ENCODE peak calls at places on chromosomes 1 and 21, in seven cellular contexts. One of them, this sample, is unnamed.
A peak's percentile ranks its signal among the peaks of the same experiment; 100 is the strongest.

GRCh38 chr1:89878256-89878655 is 57.4 kb downstream of the LRRC8D start:
- DNase-seq in amniotic stem cell: no peak
- DNase-seq in stomach: no peak
- DNase-seq in fibroblast of the aortic adventitia: no peak
- DNase-seq in NCI-H1092: no peak
- DNase-seq in IMR-90: no peak
- DNase-seq in WTC11: no peak
- DNase-seq in this sample: no peak

GRCh38 chr1:108843390-108844188 is 13.3 kb downstream of the AKNAD1 start:
- DNase-seq in amniotic stem cell: no peak
- DNase-seq in stomach: no peak
- DNase-seq in fibroblast of the aortic adventitia: peak; percentile 21
- DNase-seq in NCI-H1092: no peak
- DNase-seq in IMR-90: no peak
- DNase-seq in WTC11: no peak
- DNase-seq in this sample: no peak

GRCh38 chr1:50257940-50258339 is 149.2 kb downstream of the ELAVL4 start:
- DNase-seq in amniotic stem cell: no peak
- DNase-seq in stomach: no peak
- DNase-seq in fibroblast of the aortic adventitia: no peak
- DNase-seq in NCI-H1092: no peak
- DNase-seq in IMR-90: no peak
- DNase-seq in WTC11: no peak
- DNase-seq in this sample: no peak

GRCh38 chr1:205538211-205538840 is 33.9 kb downstream of the CDK18 start:
- DNase-seq in amniotic stem cell: no peak
- DNase-seq in stomach: peak; percentile 15
- DNase-seq in fibroblast of the aortic adventitia: peak; percentile 44
- DNase-seq in NCI-H1092: no peak
- DNase-seq in IMR-90: peak; percentile 13
- DNase-seq in WTC11: no peak
- DNase-seq in this sample: no peak

GRCh38 chr1:210558302-210558701 is 229.6 kb downstream of the HHAT start:
- DNase-seq in amniotic stem cell: no peak
- DNase-seq in stomach: peak; percentile 82
- DNase-seq in fibroblast of the aortic adventitia: no peak
- DNase-seq in NCI-H1092: peak; percentile 34
- DNase-seq in IMR-90: peak; percentile 4
- DNase-seq in WTC11: no peak
- DNase-seq in this sample: no peak

GRCh38 chr1:114695430-114696093 is at the start of gene AMPD1:
- DNase-seq in amniotic stem cell: no peak
- DNase-seq in stomach: no peak
- DNase-seq in fibroblast of the aortic adventitia: peak; percentile 33
- DNase-seq in NCI-H1092: no peak
- DNase-seq in IMR-90: peak; percentile 40
- DNase-seq in WTC11: no peak
- DNase-seq in this sample: no peak

GRCh38 chr1:155202198-155202597 is 5.5 kb downstream of the THBS3 start:
- DNase-seq in amniotic stem cell: no peak
- DNase-seq in stomach: no peak
- DNase-seq in fibroblast of the aortic adventitia: no peak
- DNase-seq in NCI-H1092: no peak
- DNase-seq in IMR-90: no peak
- DNase-seq in WTC11: no peak
- DNase-seq in this sample: no peak

GRCh38 chr1:53998223-53998622 is 19.8 kb downstream of the LDLRAD1 start:
- DNase-seq in amniotic stem cell: no peak
- DNase-seq in stomach: no peak
- DNase-seq in fibroblast of the aortic adventitia: no peak
- DNase-seq in NCI-H1092: no peak
- DNase-seq in IMR-90: no peak
- DNase-seq in WTC11: no peak
- DNase-seq in this sample: no peak

GRCh38 chr1:197173571-197174482 is 27.4 kb upstream of the ASPM start:
- DNase-seq in amniotic stem cell: no peak
- DNase-seq in stomach: no peak
- DNase-seq in fibroblast of the aortic adventitia: peak; percentile 81
- DNase-seq in NCI-H1092: no peak
- DNase-seq in IMR-90: peak; percentile 79
- DNase-seq in WTC11: no peak
- DNase-seq in this sample: no peak

GRCh38 chr1:41802532-41803501 is 115.9 kb downstream of the HIVEP3 start:
- DNase-seq in amniotic stem cell: no peak
- DNase-seq in stomach: no peak
- DNase-seq in fibroblast of the aortic adventitia: peak; percentile 19
- DNase-seq in NCI-H1092: no peak
- DNase-seq in IMR-90: no peak
- DNase-seq in WTC11: no peak
- DNase-seq in this sample: no peak

GRCh38 chr1:62082456-62083363 is 111.9 kb upstream of the L1TD1 start:
- DNase-seq in amniotic stem cell: no peak
- DNase-seq in stomach: peak; percentile 34
- DNase-seq in fibroblast of the aortic adventitia: peak; percentile 60
- DNase-seq in NCI-H1092: no peak
- DNase-seq in IMR-90: peak; percentile 34
- DNase-seq in WTC11: peak; percentile 57
- DNase-seq in this sample: peak; percentile 45

GRCh38 chr1:15740833-15741182 is 1.5 kb upstream of the TMEM82 start:
- DNase-seq in amniotic stem cell: no peak
- DNase-seq in stomach: no peak
- DNase-seq in fibroblast of the aortic adventitia: no peak
- DNase-seq in NCI-H1092: no peak
- DNase-seq in IMR-90: no peak
- DNase-seq in WTC11: no peak
- DNase-seq in this sample: no peak

GRCh38 chr1:12553963-12554362 is 64.0 kb downstream of the DHRS3 start:
- DNase-seq in amniotic stem cell: no peak
- DNase-seq in stomach: no peak
- DNase-seq in fibroblast of the aortic adventitia: no peak
- DNase-seq in NCI-H1092: no peak
- DNase-seq in IMR-90: no peak
- DNase-seq in WTC11: no peak
- DNase-seq in this sample: no peak

GRCh38 chr1:91731815-91732214 is 154.1 kb downstream of the TGFBR3 start:
- DNase-seq in amniotic stem cell: no peak
- DNase-seq in stomach: no peak
- DNase-seq in fibroblast of the aortic adventitia: peak; percentile 77
- DNase-seq in NCI-H1092: no peak
- DNase-seq in IMR-90: peak; percentile 49
- DNase-seq in WTC11: no peak
- DNase-seq in this sample: no peak

GRCh38 chr21:27803571-27803970 is 836.7 kb upstream of the ADAMTS5 start:
- DNase-seq in amniotic stem cell: no peak
- DNase-seq in stomach: no peak
- DNase-seq in fibroblast of the aortic adventitia: peak; percentile 22
- DNase-seq in NCI-H1092: no peak
- DNase-seq in IMR-90: peak; percentile 44
- DNase-seq in WTC11: no peak
- DNase-seq in this sample: no peak

GRCh38 chr1:29674625-29675326 is 438.5 kb downstream of the PTPRU start:
- DNase-seq in amniotic stem cell: no peak
- DNase-seq in stomach: peak; percentile 21
- DNase-seq in fibroblast of the aortic adventitia: no peak
- DNase-seq in NCI-H1092: no peak
- DNase-seq in IMR-90: no peak
- DNase-seq in WTC11: no peak
- DNase-seq in this sample: peak; percentile 12

GRCh38 chr1:150543500-150544143 is 5.6 kb upstream of the ADAMTSL4 start:
- DNase-seq in amniotic stem cell: no peak
- DNase-seq in stomach: no peak
- DNase-seq in fibroblast of the aortic adventitia: peak; percentile 68
- DNase-seq in NCI-H1092: peak; percentile 90
- DNase-seq in IMR-90: no peak
- DNase-seq in WTC11: no peak
- DNase-seq in this sample: no peak

GRCh38 chr21:22871692-22872091 is 1873.5 kb downstream of the NCAM2 start:
- DNase-seq in amniotic stem cell: no peak
- DNase-seq in stomach: no peak
- DNase-seq in fibroblast of the aortic adventitia: no peak
- DNase-seq in NCI-H1092: no peak
- DNase-seq in IMR-90: no peak
- DNase-seq in WTC11: no peak
- DNase-seq in this sample: no peak

GRCh38 chr1:184986250-184986649 is 11.9 kb upstream of the NIBAN1 start:
- DNase-seq in amniotic stem cell: no peak
- DNase-seq in stomach: no peak
- DNase-seq in fibroblast of the aortic adventitia: peak; percentile 64
- DNase-seq in NCI-H1092: peak; percentile 35
- DNase-seq in IMR-90: peak; percentile 49
- DNase-seq in WTC11: no peak
- DNase-seq in this sample: no peak

GRCh38 chr1:84570436-84571149 is 3.6 kb downstream of the CTBS start:
- DNase-seq in amniotic stem cell: no peak
- DNase-seq in stomach: no peak
- DNase-seq in fibroblast of the aortic adventitia: peak; percentile 75
- DNase-seq in NCI-H1092: no peak
- DNase-seq in IMR-90: peak; percentile 57
- DNase-seq in WTC11: no peak
- DNase-seq in this sample: no peak

GRCh38 chr1:226490441-226490809 is 58.1 kb upstream of the STUM start:
- DNase-seq in amniotic stem cell: no peak
- DNase-seq in stomach: no peak
- DNase-seq in fibroblast of the aortic adventitia: no peak
- DNase-seq in NCI-H1092: no peak
- DNase-seq in IMR-90: no peak
- DNase-seq in WTC11: no peak
- DNase-seq in this sample: peak; percentile 18

GRCh38 chr1:169795687-169796086 is 980 bp upstream of the METTL18 start:
- DNase-seq in amniotic stem cell: no peak
- DNase-seq in stomach: no peak
- DNase-seq in fibroblast of the aortic adventitia: no peak
- DNase-seq in NCI-H1092: no peak
- DNase-seq in IMR-90: no peak
- DNase-seq in WTC11: no peak
- DNase-seq in this sample: no peak

GRCh38 chr1:96843196-96843595 is 121.6 kb downstream of the PTBP2 start:
- DNase-seq in amniotic stem cell: no peak
- DNase-seq in stomach: no peak
- DNase-seq in fibroblast of the aortic adventitia: peak; percentile 54
- DNase-seq in NCI-H1092: no peak
- DNase-seq in IMR-90: peak; percentile 57
- DNase-seq in WTC11: no peak
- DNase-seq in this sample: no peak

GRCh38 chr1:198186916-198187580 is 30.2 kb downstream of the NEK7 start:
- DNase-seq in amniotic stem cell: no peak
- DNase-seq in stomach: no peak
- DNase-seq in fibroblast of the aortic adventitia: no peak
- DNase-seq in NCI-H1092: no peak
- DNase-seq in IMR-90: peak; percentile 24
- DNase-seq in WTC11: no peak
- DNase-seq in this sample: no peak

GRCh38 chr21:45460611-45461368 is 55.8 kb downstream of the COL18A1 start:
- DNase-seq in amniotic stem cell: peak; percentile 54
- DNase-seq in stomach: no peak
- DNase-seq in fibroblast of the aortic adventitia: peak; percentile 90
- DNase-seq in NCI-H1092: no peak
- DNase-seq in IMR-90: peak; percentile 91
- DNase-seq in WTC11: no peak
- DNase-seq in this sample: no peak

GRCh38 chr1:183769956-183770815 is 34.7 kb upstream of the RGL1 start:
- DNase-seq in amniotic stem cell: no peak
- DNase-seq in stomach: no peak
- DNase-seq in fibroblast of the aortic adventitia: no peak
- DNase-seq in NCI-H1092: no peak
- DNase-seq in IMR-90: no peak
- DNase-seq in WTC11: no peak
- DNase-seq in this sample: no peak

GRCh38 chr1:91511386-91511785 is 10.7 kb downstream of the CDC7 start:
- DNase-seq in amniotic stem cell: peak; percentile 32
- DNase-seq in stomach: no peak
- DNase-seq in fibroblast of the aortic adventitia: peak; percentile 78
- DNase-seq in NCI-H1092: no peak
- DNase-seq in IMR-90: peak; percentile 68
- DNase-seq in WTC11: no peak
- DNase-seq in this sample: no peak

GRCh38 chr1:155304558-155305063 is 3.4 kb upstream of the PKLR start:
- DNase-seq in amniotic stem cell: no peak
- DNase-seq in stomach: no peak
- DNase-seq in fibroblast of the aortic adventitia: no peak
- DNase-seq in NCI-H1092: no peak
- DNase-seq in IMR-90: no peak
- DNase-seq in WTC11: no peak
- DNase-seq in this sample: no peak

GRCh38 chr1:174671826-174672225 is 224.1 kb downstream of the GPR52 start:
- DNase-seq in amniotic stem cell: no peak
- DNase-seq in stomach: no peak
- DNase-seq in fibroblast of the aortic adventitia: no peak
- DNase-seq in NCI-H1092: no peak
- DNase-seq in IMR-90: no peak
- DNase-seq in WTC11: no peak
- DNase-seq in this sample: no peak

GRCh38 chr1:224433671-224434446 is 738 bp downstream of the WDR26 start:
- DNase-seq in amniotic stem cell: no peak
- DNase-seq in stomach: peak; percentile 38
- DNase-seq in fibroblast of the aortic adventitia: no peak
- DNase-seq in NCI-H1092: peak; percentile 19
- DNase-seq in IMR-90: no peak
- DNase-seq in WTC11: peak; percentile 38
- DNase-seq in this sample: peak; percentile 42

GRCh38 chr1:26786437-26787380 is 1.0 kb upstream of the PIGV start:
- DNase-seq in amniotic stem cell: no peak
- DNase-seq in stomach: peak; percentile 62
- DNase-seq in fibroblast of the aortic adventitia: peak; percentile 93
- DNase-seq in NCI-H1092: peak; percentile 37
- DNase-seq in IMR-90: peak; percentile 86
- DNase-seq in WTC11: peak; percentile 48
- DNase-seq in this sample: peak; percentile 69

GRCh38 chr1:91026777-91027176 is 4.9 kb upstream of the ZNF644 start:
- DNase-seq in amniotic stem cell: no peak
- DNase-seq in stomach: no peak
- DNase-seq in fibroblast of the aortic adventitia: peak; percentile 40
- DNase-seq in NCI-H1092: no peak
- DNase-seq in IMR-90: peak; percentile 29
- DNase-seq in WTC11: no peak
- DNase-seq in this sample: no peak

GRCh38 chr1:223095870-223096269 is 47.2 kb downstream of the TLR5 start:
- DNase-seq in amniotic stem cell: no peak
- DNase-seq in stomach: no peak
- DNase-seq in fibroblast of the aortic adventitia: no peak
- DNase-seq in NCI-H1092: no peak
- DNase-seq in IMR-90: no peak
- DNase-seq in WTC11: no peak
- DNase-seq in this sample: no peak

GRCh38 chr1:58231204-58231603 is 315.3 kb downstream of the OMA1 start:
- DNase-seq in amniotic stem cell: no peak
- DNase-seq in stomach: no peak
- DNase-seq in fibroblast of the aortic adventitia: no peak
- DNase-seq in NCI-H1092: no peak
- DNase-seq in IMR-90: no peak
- DNase-seq in WTC11: no peak
- DNase-seq in this sample: no peak

GRCh38 chr1:237717121-237717520 is 173.6 kb downstream of the ZP4 start:
- DNase-seq in amniotic stem cell: no peak
- DNase-seq in stomach: no peak
- DNase-seq in fibroblast of the aortic adventitia: no peak
- DNase-seq in NCI-H1092: peak; percentile 84
- DNase-seq in IMR-90: no peak
- DNase-seq in WTC11: no peak
- DNase-seq in this sample: no peak

GRCh38 chr1:225544924-225545323 is 108.0 kb downstream of the ENAH start:
- DNase-seq in amniotic stem cell: no peak
- DNase-seq in stomach: no peak
- DNase-seq in fibroblast of the aortic adventitia: no peak
- DNase-seq in NCI-H1092: no peak
- DNase-seq in IMR-90: no peak
- DNase-seq in WTC11: no peak
- DNase-seq in this sample: no peak

GRCh38 chr1:160108888-160109662 is 6.5 kb upstream of the ATP1A2 start:
- DNase-seq in amniotic stem cell: no peak
- DNase-seq in stomach: no peak
- DNase-seq in fibroblast of the aortic adventitia: peak; percentile 67
- DNase-seq in NCI-H1092: no peak
- DNase-seq in IMR-90: peak; percentile 52
- DNase-seq in WTC11: no peak
- DNase-seq in this sample: no peak

GRCh38 chr1:8866792-8867415 is 11.6 kb downstream of the ENO1 start:
- DNase-seq in amniotic stem cell: no peak
- DNase-seq in stomach: no peak
- DNase-seq in fibroblast of the aortic adventitia: no peak
- DNase-seq in NCI-H1092: no peak
- DNase-seq in IMR-90: no peak
- DNase-seq in WTC11: no peak
- DNase-seq in this sample: no peak

This sample was measured in H9.